ENCODE peak calls at places on chromosomes 16 and 17, in ten cellular contexts. O is A172; E is NCI-H1436; X is activated CD4-positive, alpha-beta T cell treated with anti-CD3 and anti-CD28 coated beads for 24 hours; Q is sigmoid colon; L is activated B cell treated with CpG ODN at 0.5 μM for 24 hours; S is amygdala; A is cardiac fibroblast; M is HAP-1; U is GM23248. I is an unnamed sample.

GRCh38 chr16:78244131-78244899 is 144.9 kb downstream of the WWOX start:
- DNase-seq in O (no peak), E (no peak), X (no peak), Q (no peak), L (no peak), S (no peak), A (no peak), M (no peak), U (no peak), I (no peak)

GRCh38 chr16:11307639-11308492 is 26.7 kb upstream of the PRM1 start:
- DNase-seq in O (no peak), E (no peak), X (no peak), Q (no peak), L (no peak), S (no peak), A (no peak), M (no peak), U (no peak), I (no peak)

GRCh38 chr17:58840820-58841612 is 85.4 kb downstream of the PPM1E start:
- DNase-seq in O (no peak), E (no peak), X (no peak), Q (no peak), L (no peak), S (no peak), A (peak), M (no peak), U (no peak), I (no peak)

GRCh38 chr17:3983945-3984484 is 19.8 kb upstream of the ATP2A3 start:
- DNase-seq in O (peak), E (no peak), X (no peak), Q (no peak), L (no peak), S (no peak), A (peak), M (no peak), U (peak), I (no peak)

GRCh38 chr17:50272711-50273653 is 1.3 kb upstream of the TMEM92 start:
- DNase-seq in O (peak), E (peak), X (peak), Q (no peak), L (peak), S (no peak), A (peak), M (no peak), U (peak), I (peak)

GRCh38 chr17:32502710-32503109 is 15.9 kb downstream of the CDK5R1 start:
- DNase-seq in O (no peak), E (no peak), X (no peak), Q (no peak), L (no peak), S (no peak), A (no peak), M (no peak), U (no peak), I (no peak)

GRCh38 chr16:68506331-68507053 is 32.6 kb upstream of the ZFP90 start:
- DNase-seq in O (no peak), E (no peak), X (no peak), Q (no peak), L (no peak), S (no peak), A (no peak), M (no peak), U (peak), I (no peak)

GRCh38 chr16:21598676-21599157 is 660 bp upstream of the METTL9 start:
- DNase-seq in O (no peak), E (no peak), X (peak), Q (no peak), L (no peak), S (no peak), A (no peak), M (no peak), U (peak), I (peak)

GRCh38 chr16:55515110-55515509 is 6.2 kb downstream of the LPCAT2 start:
- DNase-seq in O (peak), E (no peak), X (no peak), Q (no peak), L (no peak), S (no peak), A (peak), M (no peak), U (no peak), I (no peak)

GRCh38 chr16:49213594-49213993 is 68.0 kb downstream of the CBLN1 start:
- DNase-seq in O (no peak), E (no peak), X (no peak), Q (no peak), L (no peak), S (no peak), A (no peak), M (peak), U (no peak), I (no peak)

GRCh38 chr16:7185689-7186088 is 147.0 kb upstream of the RBFOX1 start:
- DNase-seq in O (peak), E (no peak), X (no peak), Q (no peak), L (no peak), S (no peak), A (peak), M (no peak), U (no peak), I (no peak)

I was measured in substantia nigra.